ENCODE peak calls at places on chromosomes 16 and 17, in six cellular contexts. W, Y, X, Q, L and Z are unnamed samples.

GRCh38 chr17:77959926-77960521 is 1.5 kb downstream of the TNRC6C start:
- DNase-seq in Y (no peak), X (no peak), L (no peak), W (no peak), Q (no peak), Z (no peak)

GRCh38 chr17:80836971-80837481 is 154.6 kb upstream of the CHMP6 start:
- DNase-seq in W (no peak), X (no peak), Y (no peak), L (no peak), Q (no peak), Z (no peak)

GRCh38 chr17:17698869-17699351 is 17.7 kb downstream of the RAI1 start:
- DNase-seq in W (no peak), L (no peak), Y (no peak), X (no peak), Q (no peak), Z (no peak)

GRCh38 chr16:27285676-27286196 is 17.2 kb upstream of the NSMCE1 start:
- DNase-seq in Q (no peak), X (no peak), L (no peak), Y (no peak), W (no peak), Z (no peak)

GRCh38 chr17:61737820-61738219 is 125.5 kb downstream of the BRIP1 start:
- DNase-seq in X (no peak), L (no peak), W (no peak), Q (no peak), Y (no peak), Z (no peak)

GRCh38 chr16:11224096-11224893 is 31.7 kb downstream of the SOCS1 start:
- DNase-seq in Y (peak), W (no peak), X (peak), L (peak), Q (no peak), Z (no peak)

GRCh38 chr17:18850679-18851078 is 7.3 kb upstream of the PRPSAP2 start:
- DNase-seq in L (no peak), Y (no peak), W (no peak), X (no peak), Q (no peak), Z (no peak)

GRCh38 chr17:15181333-15181732 is 83.8 kb downstream of the PMP22 start:
- DNase-seq in Y (no peak), X (no peak), Q (no peak), L (no peak), W (no peak), Z (no peak)

GRCh38 chr16:84774810-84775209 is 45.0 kb upstream of the CRISPLD2 start:
- DNase-seq in X (no peak), Y (no peak), W (no peak), Q (no peak), L (peak), Z (no peak)

GRCh38 chr16:1610841-1611653 is 825 bp downstream of the IFT140 start:
- DNase-seq in W (peak), Q (peak), L (no peak), X (no peak), Y (no peak), Z (no peak)

GRCh38 chr16:83615553-83615952 is 192.2 kb upstream of the HSBP1 start:
- DNase-seq in L (no peak), Q (no peak), Y (no peak), W (no peak), X (no peak), Z (no peak)

GRCh38 chr16:10871157-10871991 is 5.6 kb upstream of the CIITA start:
- DNase-seq in L (peak), Y (no peak), Q (peak), X (peak), W (no peak), Z (no peak)

GRCh38 chr16:67157892-67158635 is 1.6 kb downstream of the TRADD start:
- DNase-seq in Y (no peak), W (no peak), X (no peak), Q (no peak), L (no peak), Z (no peak)

GRCh38 chr16:85718682-85719081 is 29.9 kb upstream of the GINS2 start:
- DNase-seq in Q (no peak), L (no peak), Y (no peak), W (no peak), X (no peak), Z (no peak)

GRCh38 chr16:3145660-3146059 is 10.8 kb downstream of the ZNF213 start:
- DNase-seq in Q (no peak), X (no peak), Y (no peak), L (peak), W (no peak), Z (no peak)

GRCh38 chr16:84633622-84634021 is 14.7 kb upstream of the KLHL36 start:
- DNase-seq in Y (no peak), W (no peak), L (peak), X (no peak), Q (no peak), Z (no peak)

GRCh38 chr16:12287796-12288536 is 311.4 kb downstream of the SNX29 start:
- DNase-seq in Q (no peak), Y (no peak), X (no peak), W (no peak), L (no peak), Z (no peak)